ENCODE peak calls at places on chromosome 9, in nine cellular contexts. One of them, this sample, is unnamed.

GRCh38 chr9:82720515-82720914 is 342.4 kb downstream of the RASEF start:
- DNase-seq in fibroblast of lung: no peak
- DNase-seq in prostate gland: no peak
- DNase-seq in neural crest cell: no peak
- DNase-seq in activated naive CD8-positive, alpha-beta T cell treated with anti-CD3 and anti-CD28 coated beads, Interleukin-2, amount 50 U/mL, for 24 hours: no peak
- DNase-seq in pancreas: no peak
- DNase-seq in nephron progenitor cell: no peak
- DNase-seq in T-helper 1 cell: no peak
- DNase-seq in iPS-NIHi11: no peak
- DNase-seq in this sample: no peak

GRCh38 chr9:111037744-111038335 is 430 bp downstream of the LPAR1 start:
- DNase-seq in fibroblast of lung: peak; percentile 31
- DNase-seq in prostate gland: peak; percentile 34
- DNase-seq in neural crest cell: peak; percentile 47
- DNase-seq in activated naive CD8-positive, alpha-beta T cell treated with anti-CD3 and anti-CD28 coated beads, Interleukin-2, amount 50 U/mL, for 24 hours: no peak
- DNase-seq in pancreas: peak; percentile 38
- DNase-seq in nephron progenitor cell: peak; percentile 77
- DNase-seq in T-helper 1 cell: no peak
- DNase-seq in iPS-NIHi11: peak; percentile 73
- DNase-seq in this sample: no peak

GRCh38 chr9:88236531-88237453 is 98.5 kb upstream of the SPATA31C2 start:
- DNase-seq in fibroblast of lung: peak; percentile 12
- DNase-seq in prostate gland: no peak
- DNase-seq in neural crest cell: no peak
- DNase-seq in activated naive CD8-positive, alpha-beta T cell treated with anti-CD3 and anti-CD28 coated beads, Interleukin-2, amount 50 U/mL, for 24 hours: no peak
- DNase-seq in pancreas: no peak
- DNase-seq in nephron progenitor cell: no peak
- DNase-seq in T-helper 1 cell: no peak
- DNase-seq in iPS-NIHi11: no peak
- DNase-seq in this sample: no peak

GRCh38 chr9:21688108-21689102 is 114.0 kb upstream of the MTAP start:
- DNase-seq in fibroblast of lung: peak; percentile 95
- DNase-seq in prostate gland: no peak
- DNase-seq in neural crest cell: no peak
- DNase-seq in activated naive CD8-positive, alpha-beta T cell treated with anti-CD3 and anti-CD28 coated beads, Interleukin-2, amount 50 U/mL, for 24 hours: no peak
- DNase-seq in pancreas: no peak
- DNase-seq in nephron progenitor cell: no peak
- DNase-seq in T-helper 1 cell: no peak
- DNase-seq in iPS-NIHi11: no peak
- DNase-seq in this sample: no peak

GRCh38 chr9:98182069-98182820 is 10.2 kb downstream of the CORO2A start:
- DNase-seq in fibroblast of lung: no peak
- DNase-seq in prostate gland: no peak
- DNase-seq in neural crest cell: no peak
- DNase-seq in activated naive CD8-positive, alpha-beta T cell treated with anti-CD3 and anti-CD28 coated beads, Interleukin-2, amount 50 U/mL, for 24 hours: no peak
- DNase-seq in pancreas: no peak
- DNase-seq in nephron progenitor cell: no peak
- DNase-seq in T-helper 1 cell: no peak
- DNase-seq in iPS-NIHi11: no peak
- DNase-seq in this sample: no peak

GRCh38 chr9:97571664-97572063 is 61.5 kb downstream of the TSTD2 start:
- DNase-seq in fibroblast of lung: no peak
- DNase-seq in prostate gland: no peak
- DNase-seq in neural crest cell: no peak
- DNase-seq in activated naive CD8-positive, alpha-beta T cell treated with anti-CD3 and anti-CD28 coated beads, Interleukin-2, amount 50 U/mL, for 24 hours: no peak
- DNase-seq in pancreas: peak; percentile 11
- DNase-seq in nephron progenitor cell: no peak
- DNase-seq in T-helper 1 cell: no peak
- DNase-seq in iPS-NIHi11: no peak
- DNase-seq in this sample: no peak

GRCh38 chr9:81424431-81424830 is 264.9 kb downstream of the TLE1 start:
- DNase-seq in fibroblast of lung: no peak
- DNase-seq in prostate gland: no peak
- DNase-seq in neural crest cell: no peak
- DNase-seq in activated naive CD8-positive, alpha-beta T cell treated with anti-CD3 and anti-CD28 coated beads, Interleukin-2, amount 50 U/mL, for 24 hours: no peak
- DNase-seq in pancreas: no peak
- DNase-seq in nephron progenitor cell: no peak
- DNase-seq in T-helper 1 cell: no peak
- DNase-seq in iPS-NIHi11: no peak
- DNase-seq in this sample: no peak

GRCh38 chr9:71830929-71831328 is 62.6 kb upstream of the CEMIP2 start:
- DNase-seq in fibroblast of lung: no peak
- DNase-seq in prostate gland: no peak
- DNase-seq in neural crest cell: no peak
- DNase-seq in activated naive CD8-positive, alpha-beta T cell treated with anti-CD3 and anti-CD28 coated beads, Interleukin-2, amount 50 U/mL, for 24 hours: no peak
- DNase-seq in pancreas: no peak
- DNase-seq in nephron progenitor cell: no peak
- DNase-seq in T-helper 1 cell: no peak
- DNase-seq in iPS-NIHi11: no peak
- DNase-seq in this sample: no peak

GRCh38 chr9:137279741-137280477 is 2.4 kb downstream of the TOR4A start:
- DNase-seq in fibroblast of lung: no peak
- DNase-seq in prostate gland: no peak
- DNase-seq in neural crest cell: no peak
- DNase-seq in activated naive CD8-positive, alpha-beta T cell treated with anti-CD3 and anti-CD28 coated beads, Interleukin-2, amount 50 U/mL, for 24 hours: no peak
- DNase-seq in pancreas: no peak
- DNase-seq in nephron progenitor cell: no peak
- DNase-seq in T-helper 1 cell: no peak
- DNase-seq in iPS-NIHi11: no peak
- DNase-seq in this sample: no peak

GRCh38 chr9:109315889-109316640 is 4.8 kb downstream of the EPB41L4B start:
- DNase-seq in fibroblast of lung: peak; percentile 56
- DNase-seq in prostate gland: peak; percentile 96
- DNase-seq in neural crest cell: no peak
- DNase-seq in activated naive CD8-positive, alpha-beta T cell treated with anti-CD3 and anti-CD28 coated beads, Interleukin-2, amount 50 U/mL, for 24 hours: no peak
- DNase-seq in pancreas: peak; percentile 95
- DNase-seq in nephron progenitor cell: no peak
- DNase-seq in T-helper 1 cell: no peak
- DNase-seq in iPS-NIHi11: peak; percentile 62
- DNase-seq in this sample: peak; percentile 99

GRCh38 chr9:4662108-4662988 is at the start of gene PLPP6:
- DNase-seq in fibroblast of lung: peak; percentile 80
- DNase-seq in prostate gland: peak; percentile 92
- DNase-seq in neural crest cell: peak; percentile 70
- DNase-seq in activated naive CD8-positive, alpha-beta T cell treated with anti-CD3 and anti-CD28 coated beads, Interleukin-2, amount 50 U/mL, for 24 hours: peak; percentile 80
- DNase-seq in pancreas: peak; percentile 93
- DNase-seq in nephron progenitor cell: peak; percentile 80
- DNase-seq in T-helper 1 cell: peak; percentile 72
- DNase-seq in iPS-NIHi11: peak; percentile 93
- DNase-seq in this sample: peak; percentile 81

GRCh38 chr9:128162215-128163026 is 2.4 kb downstream of the BBLN start:
- DNase-seq in fibroblast of lung: peak; percentile 17
- DNase-seq in prostate gland: no peak
- DNase-seq in neural crest cell: no peak
- DNase-seq in activated naive CD8-positive, alpha-beta T cell treated with anti-CD3 and anti-CD28 coated beads, Interleukin-2, amount 50 U/mL, for 24 hours: no peak
- DNase-seq in pancreas: peak; percentile 93
- DNase-seq in nephron progenitor cell: no peak
- DNase-seq in T-helper 1 cell: no peak
- DNase-seq in iPS-NIHi11: no peak
- DNase-seq in this sample: no peak

GRCh38 chr9:125374443-125375309 is 113.0 kb downstream of the GAPVD1 start:
- DNase-seq in fibroblast of lung: peak; percentile 76
- DNase-seq in prostate gland: peak; percentile 42
- DNase-seq in neural crest cell: peak; percentile 76
- DNase-seq in activated naive CD8-positive, alpha-beta T cell treated with anti-CD3 and anti-CD28 coated beads, Interleukin-2, amount 50 U/mL, for 24 hours: peak; percentile 65
- DNase-seq in pancreas: peak; percentile 70
- DNase-seq in nephron progenitor cell: peak; percentile 81
- DNase-seq in T-helper 1 cell: peak; percentile 66
- DNase-seq in iPS-NIHi11: peak; percentile 90
- DNase-seq in this sample: peak; percentile 15

GRCh38 chr9:36748322-36748899 is 175.7 kb downstream of the MELK start:
- DNase-seq in fibroblast of lung: peak; percentile 47
- DNase-seq in prostate gland: no peak
- DNase-seq in neural crest cell: peak; percentile 70
- DNase-seq in activated naive CD8-positive, alpha-beta T cell treated with anti-CD3 and anti-CD28 coated beads, Interleukin-2, amount 50 U/mL, for 24 hours: peak; percentile 36
- DNase-seq in pancreas: peak; percentile 21
- DNase-seq in nephron progenitor cell: peak; percentile 92
- DNase-seq in T-helper 1 cell: no peak
- DNase-seq in iPS-NIHi11: peak; percentile 92
- DNase-seq in this sample: no peak

GRCh38 chr9:137262909-137263285 is 7.8 kb downstream of the NELFB start:
- DNase-seq in fibroblast of lung: no peak
- DNase-seq in prostate gland: no peak
- DNase-seq in neural crest cell: no peak
- DNase-seq in activated naive CD8-positive, alpha-beta T cell treated with anti-CD3 and anti-CD28 coated beads, Interleukin-2, amount 50 U/mL, for 24 hours: no peak
- DNase-seq in pancreas: no peak
- DNase-seq in nephron progenitor cell: no peak
- DNase-seq in T-helper 1 cell: no peak
- DNase-seq in iPS-NIHi11: no peak
- DNase-seq in this sample: no peak